ENCODE peak calls at places on chromosomes 12 and 14, in four cellular contexts. M, S, X and L are unnamed samples.

GRCh38 chr12:11732760-11733159 is 83.3 kb downstream of the ETV6 start:
- DNase-seq in M (no peak), S (no peak), X (no peak), L (no peak)

GRCh38 chr14:74018029-74018703 is 922 bp downstream of the ENTPD5 start:
- DNase-seq in X (no peak), M (peak), S (no peak), L (no peak)

GRCh38 chr12:93230311-93230689 is 147.4 kb upstream of the NUDT4 start:
- DNase-seq in S (no peak), M (no peak), X (no peak), L (no peak)

GRCh38 chr12:116261525-116262100 is 15.9 kb downstream of the MED13L start:
- DNase-seq in X (no peak), S (no peak), M (no peak), L (no peak)

GRCh38 chr14:23360496-23360895 is 4.5 kb downstream of the EFS start:
- DNase-seq in S (no peak), M (no peak), X (no peak), L (peak)

GRCh38 chr12:124786065-124786964 is 77.3 kb downstream of the SCARB1 start:
- DNase-seq in X (no peak), M (peak), S (peak), L (no peak)

GRCh38 chr14:32430326-32430725 is 101.2 kb downstream of the AKAP6 start:
- DNase-seq in X (no peak), S (no peak), M (no peak), L (no peak)

GRCh38 chr14:74333909-74334308 is 14.4 kb upstream of the VRTN start:
- DNase-seq in M (peak), X (no peak), S (no peak), L (no peak)

GRCh38 chr12:108446766-108447165 is 68.3 kb upstream of the FICD start:
- DNase-seq in M (peak), S (no peak), X (no peak), L (no peak)

GRCh38 chr12:71158361-71158882 is 623 bp upstream of the TSPAN8 start:
- DNase-seq in X (no peak), M (no peak), S (peak), L (no peak)

GRCh38 chr12:86249856-86250255 is 6.3 kb downstream of the MGAT4C start:
- DNase-seq in S (no peak), M (no peak), X (no peak), L (no peak)

GRCh38 chr12:53999596-54000104 is 311 bp upstream of the HOXC9 start:
- DNase-seq in S (no peak), M (peak), X (peak), L (no peak)

GRCh38 chr12:6554990-6555691 is 701 bp downstream of the IFFO1 start:
- DNase-seq in S (no peak), M (no peak), X (no peak), L (no peak)

GRCh38 chr12:102781117-102781516 is 135.9 kb downstream of the PAH start:
- DNase-seq in M (no peak), S (peak), X (no peak), L (no peak)

GRCh38 chr12:24708029-24708428 is 240.9 kb downstream of the BCAT1 start:
- DNase-seq in X (no peak), S (no peak), M (no peak), L (no peak)

GRCh38 chr12:101925352-101925751 is 48.0 kb downstream of the DRAM1 start:
- DNase-seq in M (peak), X (peak), S (peak), L (no peak)

GRCh38 chr12:53299101-53299453 is 418 bp upstream of the MYG1 start:
- DNase-seq in X (no peak), S (no peak), M (peak), L (no peak)

GRCh38 chr14:90663680-90664079 is 152.6 kb downstream of the TTC7B start:
- DNase-seq in M (no peak), S (no peak), X (no peak), L (no peak)

GRCh38 chr14:44712095-44712822 is 205.2 kb upstream of the FSCB start:
- DNase-seq in M (no peak), X (no peak), S (no peak), L (no peak)

GRCh38 chr12:96989916-96990315 is 82.9 kb downstream of the NEDD1 start:
- DNase-seq in S (no peak), M (no peak), X (no peak), L (no peak)

GRCh38 chr14:88463318-88463717 is 77.9 kb downstream of the SPATA7 start:
- DNase-seq in S (no peak), M (no peak), X (no peak), L (no peak)

GRCh38 chr12:1644523-1645438 is 15.8 kb downstream of the WNT5B start:
- DNase-seq in S (peak), M (peak), X (peak), L (no peak)

GRCh38 chr14:59244581-59244980 is 56.1 kb downstream of the DAAM1 start:
- DNase-seq in M (no peak), X (no peak), S (no peak), L (no peak)

GRCh38 chr12:8692573-8692972 is 5.2 kb upstream of the RIMKLB start:
- DNase-seq in M (peak), X (peak), S (peak), L (no peak)

GRCh38 chr12:66409195-66409871 is 107.0 kb downstream of the HELB start:
- DNase-seq in S (no peak), X (no peak), M (peak), L (no peak)

GRCh38 chr12:1882850-1883470 is 35.5 kb downstream of the CACNA2D4 start:
- DNase-seq in M (no peak), S (no peak), X (no peak), L (peak)

GRCh38 chr12:114305446-114305845 is 100.5 kb downstream of the TBX5 start:
- DNase-seq in X (no peak), S (no peak), M (no peak), L (no peak)

GRCh38 chr12:49470986-49471385 is 67.8 kb upstream of the KCNH3 start:
- DNase-seq in M (no peak), X (no peak), S (no peak), L (no peak)

DNA sequence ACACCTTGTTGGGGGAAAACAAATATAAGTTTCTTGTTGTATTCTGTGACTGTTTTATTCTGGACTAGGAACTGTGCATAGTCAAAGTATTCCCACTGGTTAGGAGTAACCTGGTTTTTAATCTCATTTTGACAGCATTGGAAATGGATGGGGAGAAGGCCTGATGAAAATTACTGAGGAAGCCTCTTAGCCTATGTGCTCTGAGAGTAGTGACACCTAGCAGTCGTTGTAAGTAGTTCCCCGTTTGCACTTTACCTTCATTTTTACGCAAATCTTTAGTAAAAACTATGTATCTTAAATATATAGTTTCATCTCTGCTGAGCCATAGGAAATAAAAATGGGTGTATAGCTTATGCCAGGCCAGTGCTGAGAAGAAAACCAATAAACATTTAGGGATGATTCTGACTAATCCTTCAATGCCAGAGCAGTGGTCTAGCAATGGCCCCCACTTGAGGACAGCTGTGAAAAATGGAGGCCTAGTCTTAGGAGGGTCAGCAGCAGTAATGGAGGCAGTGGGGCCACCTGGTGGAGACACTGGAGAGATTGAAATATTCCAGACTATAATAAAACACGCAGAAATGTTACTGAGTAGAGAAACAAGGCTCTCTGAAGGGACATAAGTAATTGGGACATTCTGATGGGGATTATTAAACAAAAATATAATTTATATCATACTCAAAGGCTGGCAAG is 133.2 kb upstream of the NOVA1 start:
- DNase-seq in S (no peak), M (no peak), X (no peak), L (no peak)
- TF ChIP-seq CTCF in S (no peak), M (peak), X (no peak), L (peak)

DNA sequence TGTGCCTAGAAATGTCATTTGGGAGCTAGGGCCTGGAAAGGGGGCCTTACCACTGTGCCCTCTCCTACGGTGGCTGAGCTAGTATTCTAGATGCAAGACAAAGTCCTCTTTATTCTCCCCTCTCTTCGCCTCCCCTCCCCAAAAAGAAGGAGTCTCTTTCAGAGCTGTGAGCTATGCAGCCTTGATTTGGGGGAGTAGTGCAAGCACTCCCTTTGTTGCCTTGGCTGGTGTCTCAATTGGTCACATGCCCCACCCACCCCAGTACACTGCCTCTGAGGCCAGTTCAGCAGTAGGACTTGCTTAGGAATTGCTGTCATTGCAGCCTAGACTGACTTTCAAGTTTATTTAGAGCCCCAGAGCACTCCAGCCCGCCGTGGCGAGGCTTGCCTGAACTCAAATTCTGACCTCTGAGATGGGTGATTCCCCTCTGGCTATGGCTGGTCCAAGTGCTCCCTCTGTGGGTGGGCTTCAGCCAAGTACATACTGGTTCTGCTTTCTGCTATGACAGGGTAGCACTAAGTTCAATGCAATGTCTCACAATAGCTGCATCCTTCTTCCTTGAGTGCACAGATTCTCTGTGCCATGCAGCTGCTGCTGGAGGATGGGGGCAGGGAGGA is 37.0 kb upstream of the FBXO33 start:
- DNase-seq in M (no peak), S (peak), X (no peak), L (no peak)
- TF ChIP-seq CTCF in M (no peak), S (no peak), X (no peak), L (peak)

GRCh38 chr12:46004715-46005114 is 14.3 kb upstream of the SCAF11 start:
- DNase-seq in S (no peak), X (no peak), M (no peak), L (no peak)
- TF ChIP-seq CTCF in S (no peak), X (no peak), M (no peak), L (no peak)

DNA sequence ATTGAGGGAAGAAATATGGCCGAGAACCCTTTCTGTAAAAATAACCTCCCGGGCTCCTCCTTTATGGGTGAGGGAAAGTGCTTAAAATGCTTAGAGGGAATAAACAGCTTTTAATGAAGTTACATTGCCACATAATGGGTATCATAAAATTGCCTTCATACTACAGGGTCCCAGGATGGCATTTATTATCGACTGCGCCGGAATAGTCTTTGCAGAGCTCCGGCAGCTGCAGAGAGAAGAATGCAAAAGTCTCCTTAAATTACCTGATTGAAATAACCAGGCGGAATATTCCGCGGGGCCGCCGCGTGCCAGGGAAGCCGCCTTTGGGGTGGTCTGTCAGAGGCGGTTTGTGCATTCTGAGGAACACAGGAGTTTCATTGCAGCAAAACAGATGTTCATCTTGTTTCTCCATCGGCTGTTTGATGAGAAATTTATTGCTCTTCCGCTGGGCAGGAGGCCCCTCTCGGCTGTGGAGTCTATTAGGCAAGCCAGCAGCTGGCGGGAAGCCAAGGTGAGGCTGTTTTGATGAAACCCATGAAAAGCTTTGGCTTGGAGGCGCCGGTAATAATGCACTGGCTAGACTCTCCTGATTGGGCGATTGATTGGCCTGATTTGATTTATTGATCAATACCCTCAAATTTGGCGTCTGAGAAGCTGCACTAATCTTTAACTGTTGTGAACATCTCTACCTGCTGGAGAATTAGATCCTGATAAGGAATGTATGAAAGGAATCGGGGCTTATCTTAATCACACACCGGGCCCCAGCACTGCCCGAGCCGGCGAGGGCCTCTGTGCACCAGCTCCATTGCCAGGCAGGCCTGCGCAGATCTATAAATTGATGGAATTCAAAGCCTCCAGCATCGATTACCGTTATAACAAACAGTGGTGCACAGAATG is 187.8 kb downstream of the PHETA1 start:
- DNase-seq in X (peak), S (peak), M (peak), L (no peak)
- TF ChIP-seq CTCF in X (no peak), S (no peak), M (no peak), L (no peak)

DNA sequence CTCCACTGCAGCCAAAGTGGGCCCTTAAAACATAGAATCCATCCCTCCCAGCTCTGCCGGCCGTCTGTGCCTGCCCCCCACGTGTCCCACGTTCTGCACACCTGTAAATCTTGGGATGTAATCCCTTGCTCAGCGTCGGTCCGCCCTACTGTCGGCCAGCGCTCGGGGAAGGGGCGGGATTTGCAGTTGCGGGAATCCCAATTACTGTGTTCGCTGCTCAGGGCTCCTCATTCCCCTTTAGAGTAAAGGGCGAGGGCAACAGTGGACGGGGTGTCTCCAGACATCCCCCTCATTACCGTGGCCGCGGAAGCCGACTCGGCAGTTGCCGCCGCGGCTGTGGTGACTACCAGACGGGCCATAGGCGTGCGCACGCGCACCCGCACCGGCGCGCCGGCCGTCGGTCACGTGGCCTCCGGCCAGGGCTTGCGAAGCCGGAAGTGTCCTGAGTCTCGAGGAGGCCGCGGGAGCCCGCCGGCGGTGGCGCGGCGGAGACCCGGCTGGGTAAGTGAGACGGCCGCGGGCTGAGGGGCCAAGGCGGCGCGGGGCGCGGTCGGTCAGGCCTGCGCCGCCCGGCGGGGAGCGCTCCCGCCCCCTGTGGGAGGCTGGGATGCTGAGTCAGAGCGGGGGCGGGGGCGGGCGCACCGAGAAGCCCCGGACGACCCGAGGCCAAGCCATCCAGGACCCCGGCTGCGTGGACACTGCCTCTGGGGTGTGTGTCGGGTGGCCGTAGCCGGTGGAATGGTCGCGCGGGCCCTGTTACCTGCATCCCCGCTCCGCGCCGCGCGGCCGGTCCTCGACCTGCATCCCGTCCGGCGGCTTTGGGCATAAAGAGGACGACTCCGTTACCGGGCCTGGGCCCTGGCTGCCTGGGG is at the start of gene TBK1:
- DNase-seq in S (peak), M (peak), X (peak), L (peak)
- TF ChIP-seq CTCF in S (no peak), M (no peak), X (peak), L (no peak)

GRCh38 chr12:9798008-9798619 is 29.2 kb upstream of the KLRF1 start:
- DNase-seq in M (peak), S (peak), X (no peak), L (no peak)
- TF ChIP-seq CTCF in M (peak), S (peak), X (no peak), L (peak)